ENCODE peak calls at places on chromosomes 6 and 20, in five cellular contexts. One of them, this sample, is unnamed.

GRCh38 chr6:16854986-16855385 is 93.7 kb upstream of the ATXN1 start:
- ATAC-seq in left lung: no peak
- ATAC-seq in PC-3: no peak
- ATAC-seq in mucosa of descending colon: no peak
- ATAC-seq in pancreas: no peak
- ATAC-seq in this sample: no peak

GRCh38 chr6:143195349-143195845 is 134.7 kb downstream of the AIG1 start:
- ATAC-seq in left lung: no peak
- ATAC-seq in PC-3: no peak
- ATAC-seq in mucosa of descending colon: no peak
- ATAC-seq in pancreas: no peak
- ATAC-seq in this sample: no peak

GRCh38 chr20:56730003-56730402 is 100.9 kb downstream of the TFAP2C start:
- ATAC-seq in left lung: no peak
- ATAC-seq in PC-3: no peak
- ATAC-seq in mucosa of descending colon: no peak
- ATAC-seq in pancreas: no peak
- ATAC-seq in this sample: no peak

GRCh38 chr6:145323652-145324051 is 411.7 kb downstream of the EPM2A start:
- ATAC-seq in left lung: no peak
- ATAC-seq in PC-3: no peak
- ATAC-seq in mucosa of descending colon: no peak
- ATAC-seq in pancreas: no peak
- ATAC-seq in this sample: no peak

GRCh38 chr6:123001540-123001939 is 5.5 kb downstream of the CLVS2 start:
- ATAC-seq in left lung: no peak
- ATAC-seq in PC-3: no peak
- ATAC-seq in mucosa of descending colon: no peak
- ATAC-seq in pancreas: no peak
- ATAC-seq in this sample: no peak

GRCh38 chr6:12577124-12577845 is 139.3 kb upstream of the PHACTR1 start:
- ATAC-seq in left lung: no peak
- ATAC-seq in PC-3: no peak
- ATAC-seq in mucosa of descending colon: no peak
- ATAC-seq in pancreas: no peak
- ATAC-seq in this sample: no peak

GRCh38 chr6:151948007-151948745 is 140.7 kb downstream of the ESR1 start:
- ATAC-seq in left lung: peak; percentile 38
- ATAC-seq in PC-3: no peak
- ATAC-seq in mucosa of descending colon: no peak
- ATAC-seq in pancreas: no peak
- ATAC-seq in this sample: no peak

GRCh38 chr20:33724439-33725094 is 4.5 kb upstream of the PXMP4 start:
- ATAC-seq in left lung: peak; percentile 67
- ATAC-seq in PC-3: no peak
- ATAC-seq in mucosa of descending colon: no peak
- ATAC-seq in pancreas: no peak
- ATAC-seq in this sample: no peak

GRCh38 chr6:115544765-115545409 is 515.8 kb downstream of the FRK start:
- ATAC-seq in left lung: no peak
- ATAC-seq in PC-3: no peak
- ATAC-seq in mucosa of descending colon: no peak
- ATAC-seq in pancreas: no peak
- ATAC-seq in this sample: no peak

GRCh38 chr6:154830771-154831170 is 97.6 kb downstream of the SCAF8 start:
- ATAC-seq in left lung: no peak
- ATAC-seq in PC-3: no peak
- ATAC-seq in mucosa of descending colon: no peak
- ATAC-seq in pancreas: no peak
- ATAC-seq in this sample: no peak

GRCh38 chr20:20253744-20254330 is 114.1 kb upstream of the INSM1 start:
- ATAC-seq in left lung: no peak
- ATAC-seq in PC-3: no peak
- ATAC-seq in mucosa of descending colon: no peak
- ATAC-seq in pancreas: no peak
- ATAC-seq in this sample: no peak

GRCh38 chr20:17882065-17882833 is 86.3 kb downstream of the SNX5 start:
- ATAC-seq in left lung: no peak
- ATAC-seq in PC-3: no peak
- ATAC-seq in mucosa of descending colon: no peak
- ATAC-seq in pancreas: no peak
- ATAC-seq in this sample: no peak

GRCh38 chr6:149421132-149421531 is 21.1 kb downstream of the SUMO4 start:
- ATAC-seq in left lung: no peak
- ATAC-seq in PC-3: no peak
- ATAC-seq in mucosa of descending colon: no peak
- ATAC-seq in pancreas: no peak
- ATAC-seq in this sample: no peak

GRCh38 chr6:40640591-40641293 is 53.6 kb upstream of the LRFN2 start:
- ATAC-seq in left lung: peak; percentile 69
- ATAC-seq in PC-3: no peak
- ATAC-seq in mucosa of descending colon: no peak
- ATAC-seq in pancreas: no peak
- ATAC-seq in this sample: no peak